ENCODE peak calls at places on chromosome 6, in five cellular contexts. G is fibroblast of lung, B is hepatic stellate cell, I is HFF-Myc, F is mesenchymal stem cell. W is an unnamed sample.

GRCh38 chr6:43936476-43936875 is 166.5 kb downstream of the VEGFA start:
- DNase-seq in G (no peak), B (no peak), I (no peak), F (no peak), W (no peak)

GRCh38 chr6:96743496-96743895 is 93.8 kb downstream of the GPR63 start:
- DNase-seq in G (no peak), B (no peak), I (no peak), F (no peak), W (no peak)

GRCh38 chr6:1624071-1624847 is 14.5 kb downstream of the FOXC1 start:
- DNase-seq in G (no peak), B (no peak), I (no peak), F (no peak), W (no peak)

GRCh38 chr6:20188630-20189075 is 23.6 kb downstream of the MBOAT1 start:
- DNase-seq in G (no peak), B (no peak), I (no peak), F (no peak), W (no peak)

GRCh38 chr6:127933852-127934840 is 33.3 kb upstream of the THEMIS start:
- DNase-seq in G (no peak), B (no peak), I (no peak), F (no peak), W (no peak)

GRCh38 chr6:53042112-53042511 is 23.1 kb upstream of the FBXO9 start:
- DNase-seq in G (peak; percentile 96), B (peak; percentile 37), I (no peak), F (peak; percentile 88), W (no peak)

GRCh38 chr6:53986721-53987526 is 124.3 kb upstream of the MLIP start:
- DNase-seq in G (peak; percentile 31), B (no peak), I (peak; percentile 75), F (peak; percentile 76), W (no peak)

GRCh38 chr6:155418017-155418749 is 37.5 kb downstream of the NOX3 start:
- DNase-seq in G (peak; percentile 51), B (peak; percentile 20), I (peak; percentile 9), F (peak; percentile 75), W (peak; percentile 20)

GRCh38 chr6:13457577-13457976 is 29.8 kb downstream of the GFOD1 start:
- DNase-seq in G (peak; percentile 76), B (no peak), I (no peak), F (no peak), W (no peak)

GRCh38 chr6:165231581-165232276 is 77.7 kb downstream of the C6orf118 start:
- DNase-seq in G (no peak), B (no peak), I (no peak), F (peak; percentile 4), W (peak; percentile 82)

GRCh38 chr6:119148825-119149525 is 70.5 kb upstream of the FAM184A start:
- DNase-seq in G (no peak), B (no peak), I (no peak), F (peak; percentile 23), W (no peak)

GRCh38 chr6:152180601-152181000 is 373.1 kb downstream of the ESR1 start:
- DNase-seq in G (no peak), B (no peak), I (no peak), F (no peak), W (no peak)

GRCh38 chr6:19734061-19734460 is 103.1 kb upstream of the ID4 start:
- DNase-seq in G (no peak), B (no peak), I (no peak), F (no peak), W (no peak)

GRCh38 chr6:55822815-55823214 is 52.6 kb downstream of the BMP5 start:
- DNase-seq in G (peak; percentile 37), B (no peak), I (no peak), F (no peak), W (no peak)

GRCh38 chr6:96450082-96450759 is 71.4 kb upstream of the UFL1 start:
- DNase-seq in G (no peak), B (no peak), I (no peak), F (no peak), W (peak; percentile 24)

GRCh38 chr6:99151634-99152344 is 197.7 kb downstream of the FAXC start:
- DNase-seq in G (no peak), B (peak; percentile 11), I (peak; percentile 11), F (peak; percentile 10), W (no peak)

GRCh38 chr6:91860951-91861350 is 1274.1 kb upstream of the MAP3K7 start:
- DNase-seq in G (peak; percentile 54), B (no peak), I (no peak), F (peak; percentile 83), W (no peak)

GRCh38 chr6:170110201-170111140 is 180.4 kb downstream of the DLL1 start:
- DNase-seq in G (no peak), B (no peak), I (no peak), F (no peak), W (no peak)

GRCh38 chr6:160756871-160757270 is 54.8 kb downstream of the PLG start:
- DNase-seq in G (no peak), B (no peak), I (no peak), F (no peak), W (no peak)

GRCh38 chr6:170003027-170003426 is 251.6 kb downstream of the ERMARD start:
- DNase-seq in G (no peak), B (no peak), I (no peak), F (no peak), W (no peak)

GRCh38 chr6:54102239-54102638 is 9.0 kb upstream of the MLIP start:
- DNase-seq in G (no peak), B (no peak), I (no peak), F (no peak), W (no peak)

GRCh38 chr6:54846857-54847721 is 518 bp downstream of the FAM83B start:
- DNase-seq in G (no peak), B (no peak), I (no peak), F (peak; percentile 19), W (no peak)

GRCh38 chr6:38484656-38485055 is 155.1 kb downstream of the BTBD9 start:
- DNase-seq in G (no peak), B (no peak), I (no peak), F (no peak), W (no peak)